ENCODE peak calls at places on chromosome 20, in eight cellular contexts. Q, C, W, J, B, L, Y and M are unnamed samples.

GRCh38 chr20:51797357-51798025 is 4.8 kb downstream of the SALL4 start:
- DNase-seq in B (no peak), Y (no peak), C (no peak), Q (no peak), J (no peak), W (peak), L (no peak), M (no peak)

GRCh38 chr20:44644384-44645131 is 6.9 kb downstream of the ADA start:
- DNase-seq in C (peak), W (no peak), L (peak), J (no peak), Q (no peak), B (peak), Y (no peak), M (no peak)

GRCh38 chr20:9978395-9979004 is 56.3 kb upstream of the ANKEF1 start:
- DNase-seq in W (peak), J (peak), L (peak), C (no peak), Y (peak), Q (no peak), B (peak), M (no peak)

GRCh38 chr20:54172856-54173652 is 732 bp downstream of the CYP24A1 start:
- DNase-seq in Q (peak), J (no peak), Y (no peak), B (no peak), W (peak), C (no peak), L (no peak), M (no peak)

GRCh38 chr20:50273601-50274491 is 83.2 kb downstream of the CEBPB start:
- DNase-seq in L (no peak), B (no peak), J (no peak), Y (no peak), Q (no peak), C (no peak), W (no peak), M (no peak)

GRCh38 chr20:24736131-24736843 is 212.8 kb upstream of the CST7 start:
- DNase-seq in Q (no peak), L (no peak), W (no peak), Y (no peak), C (no peak), B (no peak), J (no peak), M (no peak)

GRCh38 chr20:48217191-48217590 is 431.9 kb upstream of the SULF2 start:
- DNase-seq in C (no peak), Q (no peak), W (peak), L (no peak), B (no peak), Y (no peak), J (no peak), M (no peak)

GRCh38 chr20:30598460-30599230 is 658.8 kb upstream of the DEFB115 start:
- DNase-seq in Y (no peak), J (no peak), W (no peak), Q (no peak), C (no peak), B (no peak), L (no peak), M (no peak)

GRCh38 chr20:57654998-57655811 is 35.0 kb upstream of the ZBP1 start:
- DNase-seq in L (no peak), C (peak), Y (peak), J (no peak), W (no peak), B (no peak), Q (peak), M (no peak)

GRCh38 chr20:51695574-51696303 is 72.5 kb downstream of the ATP9A start:
- DNase-seq in B (no peak), Q (no peak), J (peak), Y (no peak), L (no peak), W (peak), C (peak), M (no peak)

GRCh38 chr20:24747015-24747712 is 201.9 kb upstream of the CST7 start:
- DNase-seq in J (no peak), Q (no peak), W (no peak), C (no peak), Y (no peak), B (no peak), L (no peak), M (no peak)

GRCh38 chr20:41175201-41175651 is 37.9 kb downstream of the PLCG1 start:
- DNase-seq in C (peak), W (no peak), Q (peak), L (no peak), Y (no peak), J (no peak), B (no peak), M (no peak)

GRCh38 chr20:45289942-45290676 is 16.5 kb upstream of the RBPJL start:
- DNase-seq in L (no peak), Y (peak), B (no peak), J (no peak), Q (no peak), W (no peak), C (no peak), M (no peak)

GRCh38 chr20:32570401-32571190 is 14.5 kb downstream of the NOL4L start:
- DNase-seq in L (no peak), J (peak), Y (no peak), B (no peak), Q (no peak), W (peak), C (no peak), M (no peak)

GRCh38 chr20:58708246-58708931 is 15.8 kb downstream of the NPEPL1 start:
- DNase-seq in Q (no peak), C (peak), W (no peak), J (no peak), L (no peak), Y (no peak), B (no peak), M (no peak)

GRCh38 chr20:63980317-63980805 is 571 bp upstream of the PRPF6 start:
- DNase-seq in C (no peak), L (peak), W (no peak), Y (peak), J (no peak), B (no peak), Q (no peak), M (no peak)

GRCh38 chr20:34268851-34269668 is 27.8 kb downstream of the ASIP start:
- DNase-seq in C (no peak), B (no peak), L (no peak), Q (peak), Y (peak), W (peak), J (no peak), M (peak)

GRCh38 chr20:50731930-50732690 is 730 bp downstream of the PARD6B start:
- DNase-seq in Q (no peak), L (no peak), C (no peak), Y (no peak), B (no peak), J (no peak), W (no peak), M (no peak)

GRCh38 chr20:3701061-3701998 is 11.1 kb downstream of the SIGLEC1 start:
- DNase-seq in B (no peak), Q (no peak), J (no peak), C (no peak), W (no peak), Y (no peak), L (no peak), M (no peak)

GRCh38 chr20:37627060-37627766 is 66.6 kb upstream of the CTNNBL1 start:
- DNase-seq in B (peak), W (peak), L (peak), J (peak), Y (peak), C (peak), Q (peak), M (no peak)

GRCh38 chr20:44901972-44902371 is 7.9 kb upstream of the PABPC1L start:
- DNase-seq in L (no peak), C (no peak), Y (no peak), Q (no peak), B (no peak), J (peak), W (no peak), M (no peak)

GRCh38 chr20:12535770-12536169 is 473.0 kb upstream of the SPTLC3 start:
- DNase-seq in Y (no peak), W (no peak), J (no peak), Q (no peak), B (no peak), C (no peak), L (no peak), M (no peak)

GRCh38 chr20:47389867-47390347 is 33.4 kb upstream of the ZMYND8 start:
- DNase-seq in W (peak), Q (no peak), B (no peak), L (no peak), J (no peak), Y (no peak), C (no peak), M (no peak)